ENCODE peak calls at places on chromosomes 12 and 14, in five cellular contexts. B is A549, P is HepG2, H is K562, I is GM12878. V is an unnamed sample.

GRCh38 chr14:56659964-56660551 is 80.5 kb downstream of the TMEM260 start:
- DNase-seq in B (peak; percentile 57), P (peak; percentile 50), H (peak; percentile 32), I (no peak), V (peak; percentile 73)

GRCh38 chr12:12072064-12072760 is 1.5 kb downstream of the BCL2L14 start:
- DNase-seq in B (no peak), P (peak; percentile 38), H (no peak), I (peak; percentile 12), V (no peak)

GRCh38 chr14:71753126-71753830 is 179.0 kb upstream of the RGS6 start:
- DNase-seq in B (peak; percentile 82), P (peak; percentile 62), H (peak; percentile 66), I (peak; percentile 27), V (peak; percentile 96)

GRCh38 chr12:52207895-52208294 is 16.1 kb upstream of the KRT80 start:
- DNase-seq in B (no peak), P (no peak), H (no peak), I (no peak), V (no peak)

GRCh38 chr14:76773188-76773885 is 12.1 kb downstream of the VASH1 start:
- DNase-seq in B (peak; percentile 53), P (peak; percentile 41), H (peak; percentile 65), I (no peak), V (no peak)

GRCh38 chr14:69247691-69248440 is 12.1 kb upstream of the GALNT16 start:
- DNase-seq in B (no peak), P (no peak), H (no peak), I (no peak), V (no peak)

GRCh38 chr12:53696285-53696654 is 20.4 kb upstream of the ATP5MC2 start:
- DNase-seq in B (peak; percentile 93), P (peak; percentile 82), H (peak; percentile 59), I (peak; percentile 25), V (peak; percentile 98)

GRCh38 chr14:55071870-55072640 is 20.6 kb downstream of the MAPK1IP1L start:
- DNase-seq in B (peak; percentile 32), P (no peak), H (no peak), I (peak; percentile 92), V (no peak)

GRCh38 chr12:2624543-2625266 is 170.1 kb upstream of the FKBP4 start:
- DNase-seq in B (peak; percentile 55), P (no peak), H (peak; percentile 51), I (no peak), V (peak; percentile 93)

GRCh38 chr12:75893758-75894157 is 137.8 kb downstream of the PHLDA1 start:
- DNase-seq in B (no peak), P (no peak), H (no peak), I (no peak), V (no peak)

GRCh38 chr12:112861284-112861683 is 45.5 kb upstream of the OAS1 start:
- DNase-seq in B (no peak), P (no peak), H (no peak), I (no peak), V (no peak)

GRCh38 chr12:31323466-31324115 is 2.4 kb downstream of the SINHCAF start:
- DNase-seq in B (peak; percentile 41), P (no peak), H (peak; percentile 35), I (no peak), V (peak; percentile 56)

GRCh38 chr12:18546399-18546798 is 191.4 kb downstream of the PLCZ1 start:
- DNase-seq in B (peak; percentile 7), P (peak; percentile 18), H (no peak), I (no peak), V (no peak)

DNA sequence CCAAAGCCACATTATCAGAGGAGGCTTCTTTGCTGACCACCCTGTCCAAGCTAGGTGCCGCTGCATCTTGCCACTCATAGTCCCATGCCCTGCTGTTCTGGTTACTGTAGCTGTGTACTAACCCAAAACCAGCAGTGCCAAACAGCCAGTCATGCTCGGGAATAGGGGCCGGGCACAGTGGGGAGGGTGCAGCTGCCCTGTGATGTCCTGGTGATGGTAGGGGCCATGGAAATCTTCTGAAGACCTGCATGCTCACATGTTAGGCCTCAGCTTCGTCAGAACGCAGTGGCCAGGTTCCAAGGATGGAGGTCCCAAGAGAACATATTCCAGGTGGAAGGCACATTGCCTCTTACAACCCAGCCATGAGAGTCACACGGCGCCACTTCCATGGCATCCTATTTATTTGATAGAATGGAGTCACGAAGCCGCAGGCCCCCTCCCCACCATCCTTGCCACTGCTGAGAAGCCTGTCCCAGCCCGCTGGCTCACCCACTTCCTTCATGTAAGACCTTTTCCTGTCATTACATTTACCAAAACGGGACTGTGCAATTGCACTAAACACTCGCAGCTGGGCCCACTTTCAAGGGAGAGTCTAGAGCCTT is 48.5 kb downstream of the FAM222A start:
- DNase-seq in B (no peak), P (no peak), H (no peak), I (no peak), V (no peak)
- TF ChIP-seq JUNB in B (no peak), P (no peak), H (no peak), I (no peak), V (no peak)

GRCh38 chr12:8145754-8146415 is 10.9 kb upstream of the ZNF705A start:
- DNase-seq in B (no peak), P (no peak), H (no peak), I (no peak), V (peak; percentile 82)

GRCh38 chr12:8146416-8146771 is 10.4 kb upstream of the ZNF705A start:
- DNase-seq in B (no peak), P (no peak), H (no peak), I (no peak), V (no peak)
- H3K4me2 ChIP-seq in B (no peak overlapping the region), P (no peak overlapping the region), H (no peak overlapping the region), I (no peak overlapping the region), V (peak overlapping the region; percentile 68)

GRCh38 chr12:4251967-4252366 is 21.6 kb upstream of the CCND2 start:
- DNase-seq in B (no peak), P (no peak), H (no peak), I (no peak), V (no peak)

GRCh38 chr12:4256043-4256826 is 17.3 kb upstream of the CCND2 start:
- DNase-seq in B (no peak), P (no peak), H (no peak), I (no peak), V (no peak)

GRCh38 chr12:4250691-4251090 is 22.9 kb upstream of the CCND2 start:
- DNase-seq in B (no peak), P (no peak), H (no peak), I (no peak), V (no peak)

GRCh38 chr12:4252595-4252994 is 21.0 kb upstream of the CCND2 start:
- DNase-seq in B (no peak), P (no peak), H (no peak), I (no peak), V (peak; percentile 53)

DNA sequence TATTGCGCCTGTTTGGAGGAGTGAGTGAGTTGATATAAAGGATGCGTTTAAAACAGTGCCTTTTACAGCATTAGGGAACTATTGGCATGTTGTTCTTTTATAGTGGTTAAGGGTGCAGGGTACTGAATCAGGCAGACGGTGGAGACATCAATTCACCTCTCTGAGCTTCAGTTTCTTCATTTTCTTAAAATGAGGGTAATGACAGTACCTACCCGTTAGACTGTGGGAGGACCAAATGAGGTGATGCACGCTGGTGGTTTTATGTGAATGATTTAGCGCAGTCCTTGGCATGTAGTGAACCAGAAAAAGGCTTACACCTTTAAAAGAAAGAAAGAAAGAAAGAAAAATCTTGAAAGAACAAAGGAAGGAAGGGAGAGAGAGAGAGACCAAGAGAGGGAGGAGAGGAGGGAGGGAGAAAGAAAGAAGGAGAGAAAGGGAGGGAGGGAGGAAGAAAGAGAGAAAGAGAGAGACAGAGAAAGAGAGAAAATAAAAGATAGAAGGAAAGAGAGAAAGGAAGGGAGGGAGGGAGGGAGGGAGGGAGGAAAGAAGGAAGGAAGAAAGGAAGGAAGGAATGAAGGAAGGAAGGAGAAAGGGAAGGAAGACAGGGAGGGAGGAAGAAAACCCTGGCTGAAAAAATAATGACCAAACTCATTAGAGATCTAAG is 22.2 kb upstream of the CCND2 start:
- DNase-seq in B (no peak), P (no peak), H (no peak), I (no peak), V (no peak)
- H3K27ac ChIP-seq in B (no peak overlapping the region), P (no peak overlapping the region), H (no peak overlapping the region), I (no peak overlapping the region), V (no peak overlapping the region)

DNA sequence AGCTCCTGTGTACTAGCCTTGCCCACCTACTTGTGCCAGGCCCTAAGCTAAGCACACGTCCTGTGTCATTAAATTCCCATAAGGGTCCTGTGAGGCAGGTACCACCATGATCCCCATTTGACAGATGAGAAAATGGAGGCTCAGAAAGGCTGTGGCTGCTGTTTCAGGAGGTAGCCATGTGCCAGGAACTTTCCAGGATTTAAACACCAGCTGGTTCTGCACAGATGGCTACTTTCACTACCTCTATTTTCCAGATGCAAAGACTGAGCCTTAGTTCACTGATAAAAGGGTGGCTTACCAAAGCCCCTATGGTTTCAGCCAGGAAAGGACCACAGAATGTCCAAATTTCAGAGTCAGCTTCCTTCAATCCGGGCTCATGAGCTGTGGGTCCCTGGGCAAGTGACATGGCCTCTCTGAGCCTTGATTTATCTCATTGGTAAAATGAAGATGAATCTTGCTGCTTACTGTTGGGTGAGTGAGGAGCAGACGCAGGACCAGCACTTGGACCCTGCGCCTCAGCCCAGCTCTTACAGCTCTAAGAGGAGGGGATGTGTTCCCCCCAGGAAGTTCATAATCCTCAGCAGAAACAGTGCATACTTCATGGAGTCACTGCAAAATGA is 23.5 kb downstream of the CMKLR1 start:
- DNase-seq in B (no peak), P (no peak), H (no peak), I (no peak), V (no peak)
- TF ChIP-seq JUNB in B (no peak), P (no peak), H (no peak), I (no peak), V (no peak)

GRCh38 chr12:32445356-32445755 is 46.0 kb downstream of the FGD4 start:
- DNase-seq in B (no peak), P (no peak), H (no peak), I (no peak), V (no peak)
- H3K4me2 ChIP-seq in B (peak overlapping the region; percentile 57), P (peak overlapping the region; percentile 44), H (no peak overlapping the region), I (no peak overlapping the region), V (peak overlapping the region; percentile 56)

GRCh38 chr14:22846811-22847307 is 10.5 kb downstream of the MMP14 start:
- DNase-seq in B (no peak), P (no peak), H (no peak), I (no peak), V (no peak)
- H3K27ac ChIP-seq in B (peak overlapping the region; percentile 26), P (no peak overlapping the region), H (no peak overlapping the region), I (no peak overlapping the region), V (no peak overlapping the region)

GRCh38 chr12:58566599-58566998 is 353.7 kb downstream of the LRIG3 start:
- DNase-seq in B (no peak), P (no peak), H (no peak), I (no peak), V (no peak)
- TF ChIP-seq JUNB in B (no peak), P (no peak), H (no peak), I (no peak), V (no peak)

GRCh38 chr12:92065664-92066063 is 80.0 kb downstream of the BTG1 start:
- DNase-seq in B (no peak), P (no peak), H (no peak), I (no peak), V (no peak)

GRCh38 chr12:92063641-92064040 is 82.0 kb downstream of the BTG1 start:
- DNase-seq in B (peak; percentile 42), P (no peak), H (no peak), I (no peak), V (no peak)

GRCh38 chr12:92062539-92063493 is 82.8 kb downstream of the BTG1 start:
- DNase-seq in B (no peak), P (no peak), H (no peak), I (no peak), V (no peak)

GRCh38 chr12:92064420-92064819 is 81.2 kb downstream of the BTG1 start:
- DNase-seq in B (peak; percentile 49), P (peak; percentile 30), H (no peak), I (no peak), V (no peak)

GRCh38 chr12:92065018-92065499 is 80.6 kb downstream of the BTG1 start:
- DNase-seq in B (peak; percentile 83), P (peak; percentile 53), H (no peak), I (peak; percentile 78), V (no peak)
- H3K4me2 ChIP-seq in B (peak overlapping the region; percentile 77), P (peak overlapping the region; percentile 69), H (no peak overlapping the region), I (peak overlapping the region; percentile 50), V (no peak overlapping the region)